ENCODE peak calls at places on chromosome 20, in ten cellular contexts. K is right lobe of liver; D is mucosa of descending colon; I is Peyer's patch; J is naive thymus-derived CD4-positive, alpha-beta T cell; S is pancreas; G is uterus; M is BE2C; B is right cardiac atrium; T is heart right ventricle. O is an unnamed sample. For H3K4me1, the result is how much of the 10 kb centered on the place peaks cover.

GRCh38 chr20:37379967-37380828 is 34.3 kb downstream of the SRC start:
- DNase-seq in K (no peak), D (no peak), I (no peak), J (no peak), S (no peak), G (no peak), M (peak), B (no peak), T (no peak), O (peak)

GRCh38 chr20:6051505-6051904 is 2.4 kb downstream of the LRRN4 start:
- DNase-seq in K (no peak), D (no peak), I (no peak), J (no peak), S (no peak), G (no peak), M (no peak), B (no peak), T (no peak), O (no peak)

GRCh38 chr20:59645761-59646171 is 41.4 kb downstream of the PHACTR3 start:
- DNase-seq in K (no peak), D (no peak), I (no peak), J (no peak), S (no peak), G (no peak), M (no peak), B (no peak), T (no peak), O (no peak)

GRCh38 chr20:32535953-32536823 is 48.9 kb downstream of the NOL4L start:
- DNase-seq in K (no peak), D (peak), I (peak), J (peak), S (peak), G (no peak), M (peak), B (peak), T (peak), O (peak)

GRCh38 chr20:62925420-62926228 is 681 bp downstream of the DIDO1 start:
- DNase-seq in K (peak), D (peak), I (peak), J (peak), S (peak), G (no peak), M (no peak), B (peak), T (peak), O (peak)

GRCh38 chr20:64102647-64103354 is 4.6 kb downstream of the NPBWR2 start:
- DNase-seq in K (peak), D (no peak), I (no peak), J (peak), S (no peak), G (no peak), M (peak), B (peak), T (no peak), O (peak)

GRCh38 chr20:59044796-59045195 is 2.2 kb upstream of the PRELID3B start:
- DNase-seq in K (no peak), D (no peak), I (no peak), J (no peak), S (no peak), G (no peak), M (no peak), B (no peak), T (no peak), O (no peak)

GRCh38 chr20:11716239-11716944 is 201.3 kb upstream of the BTBD3 start:
- DNase-seq in K (no peak), D (no peak), I (no peak), J (no peak), S (no peak), G (no peak), M (peak), B (no peak), T (no peak), O (no peak)

GRCh38 chr20:33753763-33754162 is 22.0 kb downstream of the ZNF341 start:
- DNase-seq in K (no peak), D (no peak), I (no peak), J (no peak), S (no peak), G (no peak), M (no peak), B (no peak), T (no peak), O (no peak)

GRCh38 chr20:35014537-35014936 is 58.9 kb downstream of the MYH7B start:
- DNase-seq in K (no peak), D (no peak), I (no peak), J (no peak), S (no peak), G (no peak), M (no peak), B (no peak), T (no peak), O (no peak)

GRCh38 chr20:6311841-6312655 is 189.2 kb upstream of the FERMT1 start:
- DNase-seq in K (no peak), D (no peak), I (no peak), J (no peak), S (no peak), G (no peak), M (no peak), B (no peak), T (no peak), O (no peak)

GRCh38 chr20:11912013-11912663 is 5.6 kb upstream of the BTBD3 start:
- DNase-seq in K (no peak), D (peak), I (no peak), J (no peak), S (no peak), G (no peak), M (peak), B (no peak), T (no peak), O (no peak)

GRCh38 chr20:62303327-62304226 is 780 bp downstream of the ADRM1 start:
- DNase-seq in K (peak), D (peak), I (no peak), J (no peak), S (no peak), G (peak), M (peak), B (peak), T (no peak), O (no peak)

GRCh38 chr20:1402149-1402548 is 9.3 kb upstream of the FKBP1A start:
- DNase-seq in K (no peak), D (no peak), I (no peak), J (no peak), S (no peak), G (no peak), M (no peak), B (no peak), T (no peak), O (no peak)

GRCh38 chr20:63059684-63060056 is 52.9 kb upstream of the BHLHE23 start:
- DNase-seq in K (peak), D (no peak), I (no peak), J (no peak), S (no peak), G (no peak), M (no peak), B (no peak), T (peak), O (peak)

GRCh38 chr20:3663031-3663701 is at the start of gene GFRA4:
- DNase-seq in K (no peak), D (no peak), I (no peak), J (no peak), S (no peak), G (no peak), M (no peak), B (no peak), T (no peak), O (no peak)

GRCh38 chr20:13819885-13820645 is 35.2 kb downstream of the NDUFAF5 start:
- DNase-seq in K (no peak), D (peak), I (no peak), J (no peak), S (peak), G (peak), M (peak), B (peak), T (no peak), O (peak)

GRCh38 chr20:38673731-38674177 is 50.5 kb upstream of the SLC32A1 start:
- DNase-seq in K (no peak), D (no peak), I (no peak), J (no peak), S (no peak), G (no peak), M (peak), B (no peak), T (no peak), O (no peak)

GRCh38 chr20:43761396-43762340 is 34.9 kb upstream of the GTSF1L start:
- DNase-seq in K (no peak), D (no peak), I (no peak), J (no peak), S (no peak), G (no peak), M (no peak), B (no peak), T (no peak), O (no peak)

GRCh38 chr20:38658879-38659612 is 57.4 kb downstream of the ARHGAP40 start:
- DNase-seq in K (no peak), D (peak), I (no peak), J (no peak), S (no peak), G (no peak), M (peak), B (no peak), T (no peak), O (no peak)

GRCh38 chr20:1648101-1648500 is 9.5 kb downstream of the SIRPG start:
- DNase-seq in K (no peak), D (no peak), I (no peak), J (no peak), S (no peak), G (no peak), M (no peak), B (no peak), T (no peak), O (no peak)

GRCh38 chr20:62922451-62922921 is 3.8 kb downstream of the DIDO1 start:
- DNase-seq in K (no peak), D (no peak), I (no peak), J (no peak), S (peak), G (no peak), M (no peak), B (no peak), T (no peak), O (no peak)

GRCh38 chr20:6079011-6079410 is 25.2 kb upstream of the LRRN4 start:
- DNase-seq in K (no peak), D (no peak), I (no peak), J (no peak), S (no peak), G (no peak), M (no peak), B (no peak), T (no peak), O (no peak)

GRCh38 chr20:4951299-4951698 is 50.0 kb downstream of the SLC23A2 start:
- DNase-seq in K (no peak), D (no peak), I (no peak), J (no peak), S (no peak), G (peak), M (no peak), B (no peak), T (no peak), O (no peak)

GRCh38 chr20:17469631-17470030 is 61.5 kb downstream of the BFSP1 start:
- DNase-seq in K (no peak), D (no peak), I (no peak), J (no peak), S (no peak), G (no peak), M (no peak), B (no peak), T (no peak), O (no peak)

GRCh38 chr20:10469599-10469998 is 34.5 kb downstream of the SLX4IP start:
- DNase-seq in K (no peak), D (peak), I (no peak), J (no peak), S (no peak), G (peak), M (peak), B (no peak), T (no peak), O (no peak)

GRCh38 chr20:50151034-50151743 is 2.3 kb downstream of the PEDS1 start:
- DNase-seq in K (no peak), D (peak), I (no peak), J (no peak), S (peak), G (no peak), M (no peak), B (no peak), T (no peak), O (no peak)
- H3K4me1 ChIP-seq in K (under half), D (under half), I (half or more), J (under half), S (under half), G (under half), M (under half), B (under half), T (half or more), O (half or more)

DNA sequence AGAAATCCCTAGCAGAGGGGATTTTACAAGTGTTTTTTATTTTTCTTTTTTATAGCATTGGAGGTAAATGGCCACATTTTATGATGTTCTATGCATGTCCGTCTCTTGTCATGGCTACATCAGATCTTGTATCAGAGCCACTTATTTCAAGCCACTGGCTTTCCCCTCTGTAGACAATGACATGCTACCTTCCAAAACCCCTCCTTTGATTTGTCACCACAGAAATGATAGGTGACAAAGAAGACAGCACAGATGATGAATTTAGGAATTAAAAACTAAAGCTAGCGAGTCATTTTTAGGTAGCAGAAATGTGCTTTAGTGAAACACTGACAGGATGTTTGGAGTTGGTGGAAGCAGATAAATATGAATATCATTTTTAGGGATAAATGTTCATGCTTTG is 20.8 kb downstream of the PLCB1 start:
- DNase-seq in K (no peak), D (no peak), I (no peak), J (no peak), S (no peak), G (no peak), M (no peak), B (no peak), T (no peak), O (no peak)
- H3K4me1 ChIP-seq in K (under half), D (under half), I (under half), J (half or more), S (under half), G (under half), M (under half), B (under half), T (half or more), O (half or more)

DNA sequence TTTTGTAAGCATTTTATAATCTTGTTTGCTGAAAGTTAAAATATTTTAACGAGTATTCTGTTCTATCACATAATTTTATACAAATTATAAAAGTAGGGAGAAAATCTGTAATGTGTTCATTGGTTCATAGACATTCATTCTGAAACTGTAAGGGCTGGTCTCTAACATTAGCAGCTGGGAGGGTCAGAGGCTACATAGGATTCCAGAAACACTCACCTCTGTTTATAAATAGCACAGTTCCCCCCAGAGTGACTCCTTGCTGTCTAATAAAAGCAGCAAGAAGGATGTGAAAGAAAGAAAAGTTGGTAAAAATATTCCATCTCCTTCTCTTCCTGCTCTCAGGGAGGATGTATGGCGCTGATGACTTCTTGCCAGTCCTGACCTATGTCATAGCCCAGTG is 25.3 kb upstream of the NAA20 start:
- DNase-seq in K (no peak), D (no peak), I (no peak), J (no peak), S (no peak), G (no peak), M (no peak), B (no peak), T (no peak), O (no peak)
- H3K4me1 ChIP-seq in K (under half), D (under half), I (under half), J (under half), S (under half), G (under half), M (under half), B (under half), T (half or more), O (half or more)

GRCh38 chr20:53760025-53760441 is 166.4 kb upstream of the ZNF217 start:
- DNase-seq in K (no peak), D (no peak), I (peak), J (no peak), S (no peak), G (no peak), M (no peak), B (no peak), T (no peak), O (no peak)

GRCh38 chr20:53767206-53767924 is 173.7 kb upstream of the ZNF217 start:
- DNase-seq in K (peak), D (no peak), I (no peak), J (no peak), S (no peak), G (no peak), M (no peak), B (no peak), T (no peak), O (no peak)

GRCh38 chr20:53768329-53768728 is 174.7 kb upstream of the ZNF217 start:
- DNase-seq in K (no peak), D (no peak), I (no peak), J (no peak), S (no peak), G (no peak), M (no peak), B (no peak), T (no peak), O (no peak)

GRCh38 chr20:53763707-53764415 is 170.2 kb upstream of the ZNF217 start:
- DNase-seq in K (no peak), D (peak), I (no peak), J (no peak), S (peak), G (no peak), M (no peak), B (no peak), T (no peak), O (no peak)

DNA sequence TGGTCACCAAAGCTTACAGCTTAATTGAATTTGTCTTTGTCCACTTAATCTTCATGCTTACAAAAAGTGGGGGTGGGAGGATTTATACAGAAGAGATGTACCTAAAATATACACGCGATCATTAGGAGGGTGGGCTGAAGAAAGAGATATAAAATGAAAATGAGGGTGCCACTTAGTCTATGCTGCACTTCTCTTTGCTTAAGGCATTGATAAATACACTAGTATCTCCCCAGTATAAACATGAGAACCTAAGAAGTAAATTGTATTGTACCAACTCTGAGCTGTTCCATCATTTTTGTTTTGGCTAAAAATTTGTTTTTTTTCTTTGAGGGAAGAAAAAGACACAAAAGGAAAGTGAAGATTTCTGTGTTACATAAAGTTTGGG is 170.8 kb upstream of the ZNF217 start:
- DNase-seq in K (no peak), D (no peak), I (no peak), J (no peak), S (no peak), G (no peak), M (no peak), B (no peak), T (no peak), O (no peak)
- H3K4me1 ChIP-seq in K (under half), D (under half), I (under half), J (under half), S (under half), G (under half), M (under half), B (under half), T (under half), O (under half)

GRCh38 chr20:45311589-45312211 is 3.6 kb upstream of the MATN4 start:
- DNase-seq in K (peak), D (peak), I (peak), J (peak), S (peak), G (peak), M (peak), B (peak), T (peak), O (peak)

GRCh38 chr20:45309075-45309474 is 976 bp upstream of the MATN4 start:
- DNase-seq in K (no peak), D (no peak), I (no peak), J (no peak), S (no peak), G (no peak), M (no peak), B (no peak), T (no peak), O (no peak)

GRCh38 chr20:45313065-45313695 is 5.1 kb upstream of the MATN4 start:
- DNase-seq in K (no peak), D (no peak), I (no peak), J (no peak), S (no peak), G (no peak), M (no peak), B (no peak), T (no peak), O (no peak)

GRCh38 chr20:45313943-45314342 is 5.8 kb upstream of the MATN4 start:
- DNase-seq in K (no peak), D (no peak), I (no peak), J (no peak), S (no peak), G (no peak), M (no peak), B (no peak), T (no peak), O (no peak)

GRCh38 chr20:45312241-45312640 is 4.1 kb upstream of the MATN4 start:
- DNase-seq in K (no peak), D (no peak), I (no peak), J (no peak), S (no peak), G (no peak), M (no peak), B (no peak), T (no peak), O (peak)
- H3K4me1 ChIP-seq in K (under half), D (under half), I (under half), J (under half), S (under half), G (under half), M (under half), B (under half), T (under half), O (under half)

GRCh38 chr20:22402550-22402949 is 181.8 kb downstream of the FOXA2 start:
- DNase-seq in K (no peak), D (no peak), I (no peak), J (no peak), S (no peak), G (no peak), M (no peak), B (no peak), T (no peak), O (no peak)
- H3K4me1 ChIP-seq in K (under half), D (under half), I (under half), J (under half), S (under half), G (under half), M (under half), B (under half), T (under half), O (under half)

GRCh38 chr20:48482790-48483189 is 345.0 kb downstream of the PREX1 start:
- DNase-seq in K (no peak), D (no peak), I (no peak), J (no peak), S (no peak), G (no peak), M (no peak), B (no peak), T (no peak), O (no peak)

GRCh38 chr20:48483667-48484066 is 344.1 kb downstream of the PREX1 start:
- DNase-seq in K (no peak), D (no peak), I (no peak), J (no peak), S (no peak), G (no peak), M (no peak), B (no peak), T (no peak), O (no peak)

GRCh38 chr20:48489046-48489463 is 338.7 kb downstream of the PREX1 start:
- DNase-seq in K (no peak), D (no peak), I (no peak), J (no peak), S (no peak), G (no peak), M (no peak), B (no peak), T (no peak), O (no peak)

GRCh38 chr20:48489656-48490055 is 338.1 kb downstream of the PREX1 start:
- DNase-seq in K (no peak), D (no peak), I (no peak), J (no peak), S (no peak), G (no peak), M (peak), B (no peak), T (no peak), O (no peak)

GRCh38 chr20:48486065-48486464 is 341.7 kb downstream of the PREX1 start:
- DNase-seq in K (no peak), D (no peak), I (no peak), J (no peak), S (no peak), G (no peak), M (no peak), B (no peak), T (no peak), O (no peak)
- H3K4me1 ChIP-seq in K (under half), D (under half), I (under half), J (under half), S (under half), G (under half), M (under half), B (under half), T (under half), O (under half)

GRCh38 chr20:24783631-24784492 is 165.2 kb upstream of the CST7 start:
- DNase-seq in K (no peak), D (peak), I (no peak), J (no peak), S (no peak), G (no peak), M (peak), B (no peak), T (no peak), O (no peak)
- H3K4me1 ChIP-seq in K (under half), D (under half), I (under half), J (under half), S (under half), G (under half), M (under half), B (under half), T (under half), O (under half)

GRCh38 chr20:57261488-57262243 is 4.8 kb downstream of the BMP7 start:
- DNase-seq in K (no peak), D (no peak), I (no peak), J (no peak), S (no peak), G (no peak), M (no peak), B (peak), T (peak), O (no peak)
- H3K4me1 ChIP-seq in K (under half), D (under half), I (under half), J (under half), S (under half), G (under half), M (under half), B (under half), T (under half), O (under half)

O was measured in psoas muscle.